ENCODE peak calls at places on chromosomes 11 and 22, in nine cellular contexts. U is OCI-M1; X is neural crest cell; F is adipocyte; E is heart left ventricle; Z is left lobe of liver; N is psoas muscle; A is NCI-H774; L is CD8-positive, alpha-beta T cell. V is an unnamed sample.

GRCh38 chr22:38397189-38398097 is 57.6 kb downstream of the KCNJ4 start:
- DNase-seq in U (peak), X (no peak), F (peak), E (peak), Z (peak), N (peak), A (no peak), L (no peak), V (peak)

GRCh38 chr11:64367931-64368672 is 9.1 kb downstream of the RPS6KA4 start:
- DNase-seq in U (no peak), X (no peak), F (no peak), E (no peak), Z (no peak), N (no peak), A (no peak), L (no peak), V (no peak)

GRCh38 chr11:130499828-130500227 is 51.4 kb downstream of the ADAMTS15 start:
- DNase-seq in U (no peak), X (no peak), F (no peak), E (no peak), Z (no peak), N (no peak), A (no peak), L (no peak), V (peak)

GRCh38 chr11:117265745-117266144 is 25.4 kb upstream of the BACE1-AS start:
- DNase-seq in U (no peak), X (no peak), F (no peak), E (no peak), Z (no peak), N (no peak), A (no peak), L (no peak), V (no peak)

GRCh38 chr11:18611196-18611595 is 11.6 kb downstream of the MISFA start:
- DNase-seq in U (no peak), X (no peak), F (peak), E (no peak), Z (no peak), N (no peak), A (no peak), L (no peak), V (peak)

GRCh38 chr11:117510646-117511045 is 183.0 kb downstream of the CEP164 start:
- DNase-seq in U (no peak), X (no peak), F (no peak), E (no peak), Z (no peak), N (no peak), A (no peak), L (no peak), V (no peak)

GRCh38 chr22:27399161-27399560 is 402.4 kb downstream of the MN1 start:
- DNase-seq in U (no peak), X (no peak), F (no peak), E (no peak), Z (no peak), N (no peak), A (no peak), L (no peak), V (peak)

GRCh38 chr11:30015725-30016449 is 943 bp downstream of the KCNA4 start:
- DNase-seq in U (no peak), X (no peak), F (no peak), E (no peak), Z (no peak), N (no peak), A (no peak), L (no peak), V (no peak)

GRCh38 chr11:126304457-126305072 is 705 bp downstream of the DCPS start:
- DNase-seq in U (no peak), X (no peak), F (no peak), E (no peak), Z (no peak), N (no peak), A (no peak), L (no peak), V (no peak)

GRCh38 chr11:45470151-45471001 is 184.2 kb upstream of the SYT13 start:
- DNase-seq in U (no peak), X (no peak), F (peak), E (no peak), Z (no peak), N (peak), A (no peak), L (no peak), V (peak)

GRCh38 chr11:28794405-28794804 is 686.2 kb downstream of the METTL15 start:
- DNase-seq in U (no peak), X (no peak), F (no peak), E (no peak), Z (no peak), N (no peak), A (no peak), L (no peak), V (no peak)

GRCh38 chr11:63639195-63639832 is 25.1 kb upstream of the PLAAT3 start:
- DNase-seq in U (peak), X (no peak), F (peak), E (no peak), Z (no peak), N (no peak), A (no peak), L (no peak), V (peak)

GRCh38 chr22:46149493-46149997 is 781 bp upstream of the PPARA start:
- DNase-seq in U (no peak), X (no peak), F (peak), E (peak), Z (peak), N (peak), A (no peak), L (no peak), V (no peak)

GRCh38 chr11:125918140-125918840 is 14.0 kb downstream of the DDX25 start:
- DNase-seq in U (no peak), X (no peak), F (no peak), E (no peak), Z (no peak), N (no peak), A (no peak), L (no peak), V (peak)

GRCh38 chr11:78694152-78694551 is 119.5 kb upstream of the NARS2 start:
- DNase-seq in U (no peak), X (no peak), F (no peak), E (no peak), Z (no peak), N (no peak), A (no peak), L (no peak), V (no peak)

GRCh38 chr11:88555018-88555828 is 217.7 kb upstream of the CTSC start:
- DNase-seq in U (no peak), X (no peak), F (peak), E (no peak), Z (no peak), N (no peak), A (no peak), L (no peak), V (peak)

GRCh38 chr11:34653031-34653430 is 32.1 kb downstream of the EHF start:
- DNase-seq in U (no peak), X (no peak), F (peak), E (no peak), Z (no peak), N (no peak), A (no peak), L (no peak), V (no peak)

GRCh38 chr11:62449451-62449851 is 30.6 kb downstream of the SCGB1A1 start:
- DNase-seq in U (no peak), X (no peak), F (no peak), E (no peak), Z (peak), N (no peak), A (peak), L (no peak), V (no peak)

GRCh38 chr22:44046485-44047141 is 22.5 kb downstream of the PARVB start:
- DNase-seq in U (peak), X (no peak), F (no peak), E (peak), Z (no peak), N (no peak), A (no peak), L (no peak), V (no peak)

GRCh38 chr11:75349540-75350116 is 1.8 kb downstream of the ARRB1 start:
- DNase-seq in U (peak), X (no peak), F (no peak), E (no peak), Z (no peak), N (peak), A (no peak), L (no peak), V (no peak)

GRCh38 chr11:112697371-112697770 is 263.8 kb upstream of the NCAM1 start:
- DNase-seq in U (no peak), X (peak), F (no peak), E (no peak), Z (no peak), N (no peak), A (no peak), L (no peak), V (no peak)

GRCh38 chr11:122811721-122812120 is 26.6 kb upstream of the CRTAM start:
- DNase-seq in U (no peak), X (no peak), F (no peak), E (no peak), Z (no peak), N (no peak), A (no peak), L (no peak), V (no peak)

GRCh38 chr22:43343262-43343988 is at the start of gene SCUBE1:
- DNase-seq in U (no peak), X (peak), F (peak), E (peak), Z (peak), N (peak), A (peak), L (peak), V (no peak)

GRCh38 chr11:80505771-80506170 is 1064.9 kb upstream of the TENM4 start:
- DNase-seq in U (peak), X (no peak), F (no peak), E (no peak), Z (no peak), N (no peak), A (no peak), L (no peak), V (no peak)

V was measured in AG10803.